ENCODE peak calls at places on chromosomes 13 and 19, in eight cellular contexts. A is brain microvascular endothelial cell, E is posterior vena cava, S is putamen, P is endothelial cell of umbilical vein, Y is fibroblast of pulmonary artery, G is colonic mucosa, H is GM10248. I is an unnamed sample.
A peak's percentile ranks its signal among the peaks of the same experiment; 100 is the strongest.

GRCh38 chr19:56477429-56478338 is 539 bp upstream of the ZNF667 start:
- DNase-seq in A (peak; percentile 90), E (peak; percentile 98), S (peak; percentile 93), P (peak; percentile 82), Y (peak; percentile 94), G (peak; percentile 87), H (no peak), I (peak; percentile 92)

GRCh38 chr19:45059258-45059965 is 16.9 kb downstream of the ZNF296 start:
- DNase-seq in A (peak; percentile 77), E (peak; percentile 91), S (peak; percentile 77), P (peak; percentile 75), Y (peak; percentile 85), G (peak; percentile 89), H (peak; percentile 88), I (peak; percentile 82)

GRCh38 chr19:45607071-45608029 is 5.3 kb upstream of the GPR4 start:
- DNase-seq in A (peak; percentile 59), E (peak; percentile 92), S (peak; percentile 52), P (peak; percentile 84), Y (peak; percentile 80), G (peak; percentile 87), H (peak; percentile 61), I (peak; percentile 70)

GRCh38 chr13:73945871-73946270 is 188.3 kb downstream of the KLF12 start:
- DNase-seq in A (no peak), E (peak; percentile 78), S (no peak), P (peak; percentile 37), Y (no peak), G (no peak), H (no peak), I (no peak)

GRCh38 chr19:11264452-11265176 is 2.3 kb upstream of the DOCK6 start:
- DNase-seq in A (no peak), E (no peak), S (no peak), P (peak; percentile 70), Y (no peak), G (peak; percentile 92), H (no peak), I (no peak)

GRCh38 chr19:29404951-29405727 is 120.7 kb upstream of the VSTM2B start:
- DNase-seq in A (no peak), E (no peak), S (no peak), P (no peak), Y (no peak), G (peak; percentile 20), H (no peak), I (no peak)

GRCh38 chr19:5154799-5155426 is 185.7 kb downstream of the PTPRS start:
- DNase-seq in A (no peak), E (peak; percentile 49), S (no peak), P (no peak), Y (no peak), G (no peak), H (no peak), I (no peak)

GRCh38 chr19:47122359-47123335 is 8.0 kb upstream of the SAE1 start:
- DNase-seq in A (peak; percentile 65), E (no peak), S (no peak), P (no peak), Y (peak; percentile 74), G (no peak), H (no peak), I (no peak)

GRCh38 chr19:39097721-39098120 is 13.6 kb downstream of the ACP7 start:
- DNase-seq in A (no peak), E (no peak), S (no peak), P (no peak), Y (no peak), G (no peak), H (no peak), I (no peak)

GRCh38 chr19:36972594-36972993 is 56.5 kb downstream of the ZNF568 start:
- DNase-seq in A (no peak), E (no peak), S (no peak), P (no peak), Y (no peak), G (no peak), H (no peak), I (no peak)

GRCh38 chr19:961866-962620 is 22.1 kb upstream of the WDR18 start:
- DNase-seq in A (no peak), E (no peak), S (no peak), P (no peak), Y (no peak), G (peak; percentile 80), H (no peak), I (no peak)

GRCh38 chr19:45865269-45865948 is 1.3 kb downstream of the FOXA3 start:
- DNase-seq in A (no peak), E (no peak), S (no peak), P (no peak), Y (no peak), G (peak; percentile 77), H (no peak), I (no peak)

GRCh38 chr19:677601-678380 is 1.6 kb downstream of the FSTL3 start:
- DNase-seq in A (peak; percentile 31), E (no peak), S (no peak), P (no peak), Y (no peak), G (no peak), H (no peak), I (no peak)

GRCh38 chr13:22432690-22433089 is 748.1 kb upstream of the SGCG start:
- DNase-seq in A (no peak), E (no peak), S (no peak), P (no peak), Y (no peak), G (no peak), H (no peak), I (no peak)

GRCh38 chr13:73765651-73766384 is 368.4 kb downstream of the KLF12 start:
- DNase-seq in A (peak; percentile 70), E (peak; percentile 85), S (peak; percentile 72), P (peak; percentile 95), Y (peak; percentile 92), G (peak; percentile 91), H (peak; percentile 34), I (peak; percentile 62)

GRCh38 chr13:26867451-26868067 is 107.0 kb upstream of the GPR12 start:
- DNase-seq in A (peak; percentile 22), E (no peak), S (no peak), P (peak; percentile 38), Y (peak; percentile 42), G (peak; percentile 19), H (peak; percentile 23), I (no peak)

GRCh38 chr19:6062274-6062673 is 48.0 kb downstream of the RFX2 start:
- DNase-seq in A (no peak), E (peak; percentile 92), S (no peak), P (peak; percentile 99), Y (peak; percentile 40), G (peak; percentile 73), H (no peak), I (no peak)

GRCh38 chr13:74136089-74136658 is 2.0 kb upstream of the KLF12 start:
- DNase-seq in A (peak; percentile 53), E (peak; percentile 84), S (peak; percentile 22), P (peak; percentile 62), Y (peak; percentile 61), G (peak; percentile 51), H (peak; percentile 17), I (peak; percentile 25)

I was measured in head of caudate nucleus.